ENCODE peak calls at places on chromosomes 12 and 14, in four cellular contexts. P is NCI-H1930; G is right cardiac atrium; R is stimulated activated CD8-positive, alpha-beta memory T cell treated with anti-CD3 and anti-CD28 coated beads, Interleukin-4, amount 100 ng/mL, for 1 hour. B is an unnamed sample.

GRCh38 chr12:51371295-51371953 is 19.8 kb downstream of the GALNT6 start:
- DNase-seq in P (no peak), G (peak; percentile 75), R (no peak), B (no peak)

GRCh38 chr12:49903700-49904423 is at the start of gene FAIM2:
- DNase-seq in P (peak; percentile 55), G (peak; percentile 91), R (peak; percentile 7), B (no peak)

GRCh38 chr12:15708396-15709070 is 80.7 kb downstream of the EPS8 start:
- DNase-seq in P (no peak), G (no peak), R (no peak), B (no peak)

GRCh38 chr12:53122961-53123468 is 19.7 kb downstream of the SOAT2 start:
- DNase-seq in P (no peak), G (no peak), R (no peak), B (no peak)

GRCh38 chr12:64427988-64428387 is 23.8 kb downstream of the XPOT start:
- DNase-seq in P (no peak), G (no peak), R (no peak), B (no peak)

GRCh38 chr14:59425322-59425945 is 39.7 kb downstream of the GPR135 start:
- DNase-seq in P (no peak), G (no peak), R (no peak), B (no peak)

GRCh38 chr12:130473266-130473665 is 135.6 kb downstream of the PIWIL1 start:
- DNase-seq in P (no peak), G (no peak), R (no peak), B (no peak)

GRCh38 chr12:109927622-109928021 is 27.5 kb downstream of the TCHP start:
- DNase-seq in P (no peak), G (peak; percentile 64), R (no peak), B (no peak)

GRCh38 chr14:95564060-95564459 is 29.2 kb downstream of the GLRX5 start:
- DNase-seq in P (no peak), G (peak; percentile 79), R (no peak), B (no peak)

GRCh38 chr12:6562881-6563280 is 5.2 kb downstream of the NOP2 start:
- DNase-seq in P (no peak), G (no peak), R (no peak), B (no peak)

GRCh38 chr12:6946033-6946919 is 2.5 kb downstream of the C12orf57 start:
- DNase-seq in P (no peak), G (peak; percentile 75), R (no peak), B (no peak)

GRCh38 chr14:77376380-77376770 is 519 bp downstream of the TMED8 start:
- DNase-seq in P (no peak), G (peak; percentile 69), R (no peak), B (no peak)

GRCh38 chr12:49939707-49940106 is 10.8 kb upstream of the AQP2 start:
- DNase-seq in P (no peak), G (no peak), R (no peak), B (no peak)

GRCh38 chr14:100664841-100665425 is 61.8 kb upstream of the DLK1 start:
- DNase-seq in P (no peak), G (peak; percentile 60), R (no peak), B (no peak)

GRCh38 chr14:92556255-92556741 is 42.7 kb downstream of the RIN3 start:
- DNase-seq in P (no peak), G (no peak), R (no peak), B (no peak)

GRCh38 chr12:64056741-64057140 is 165.4 kb downstream of the KICS2 start:
- DNase-seq in P (no peak), G (no peak), R (no peak), B (no peak)

GRCh38 chr14:64717870-64718269 is 13.6 kb downstream of the PLEKHG3 start:
- DNase-seq in P (no peak), G (peak; percentile 76), R (no peak), B (no peak)

GRCh38 chr14:70257526-70257925 is 68.8 kb upstream of the SLC8A3 start:
- DNase-seq in P (no peak), G (no peak), R (no peak), B (no peak)

GRCh38 chr12:101671157-101671791 is 26.2 kb upstream of the CHPT1 start:
- DNase-seq in P (no peak), G (no peak), R (no peak), B (no peak)

GRCh38 chr14:85532981-85533820 is 3.3 kb downstream of the FLRT2 start:
- DNase-seq in P (no peak), G (peak; percentile 89), R (no peak), B (no peak)

GRCh38 chr12:18718462-18718861 is 19.4 kb downstream of the PLCZ1 start:
- DNase-seq in P (no peak), G (no peak), R (no peak), B (no peak)

GRCh38 chr14:54815016-54815415 is 87.6 kb downstream of the GCH1 start:
- DNase-seq in P (no peak), G (peak; percentile 70), R (no peak), B (no peak)

GRCh38 chr12:16277585-16277984 is at the start of gene SLC15A5:
- DNase-seq in P (no peak), G (no peak), R (no peak), B (no peak)

GRCh38 chr12:62471734-62472133 is 5.1 kb downstream of the MON2 start:
- DNase-seq in P (no peak), G (no peak), R (no peak), B (no peak)

GRCh38 chr12:130992979-130993538 is 39.4 kb downstream of the ADGRD1 start:
- DNase-seq in P (no peak), G (no peak), R (no peak), B (no peak)

GRCh38 chr12:116759783-116760581 is 21.9 kb downstream of the RNFT2 start:
- DNase-seq in P (no peak), G (peak; percentile 73), R (no peak), B (no peak)

GRCh38 chr12:121814429-121815119 is 10.8 kb downstream of the SETD1B start:
- DNase-seq in P (no peak), G (peak; percentile 51), R (no peak), B (no peak)

GRCh38 chr12:73235387-73235786 is 963.2 kb downstream of the TRHDE start:
- DNase-seq in P (no peak), G (no peak), R (no peak), B (no peak)

GRCh38 chr12:49030714-49031572 is 12.4 kb upstream of the PRKAG1 start:
- DNase-seq in P (no peak), G (no peak), R (no peak), B (no peak)

GRCh38 chr12:76946451-76946850 is 67.6 kb upstream of the CSRP2 start:
- DNase-seq in P (no peak), G (no peak), R (no peak), B (no peak)

GRCh38 chr14:76953196-76953945 is 75.1 kb downstream of the IRF2BPL start:
- DNase-seq in P (no peak), G (peak; percentile 89), R (no peak), B (no peak)

GRCh38 chr14:19838433-19838832 is 34.9 kb downstream of the OR4N2 start:
- DNase-seq in P (no peak), G (no peak), R (no peak), B (no peak)

GRCh38 chr12:66087365-66087943 is 43.1 kb downstream of the LLPH start:
- DNase-seq in P (peak; percentile 38), G (peak; percentile 79), R (peak; percentile 19), B (no peak)

GRCh38 chr12:47343684-47344567 is 264.2 kb upstream of the AMIGO2 start:
- DNase-seq in P (no peak), G (no peak), R (no peak), B (no peak)